ENCODE peak calls at places on chromosomes 7 and 10, in seven cellular contexts. W, X, R, N, F, K and U are unnamed samples.
A peak's percentile ranks its signal among the peaks of the same experiment; 100 is the strongest.

GRCh38 chr7:85316489-85316888 is 129.6 kb upstream of the SEMA3D start:
- DNase-seq in W (no peak), X (no peak), R (no peak), N (no peak), F (no peak), K (no peak), U (no peak)

GRCh38 chr7:159020987-159021386 is 123.7 kb downstream of the VIPR2 start:
- DNase-seq in W (no peak), X (no peak), R (peak; percentile 73), N (no peak), F (peak; percentile 14), K (no peak), U (peak; percentile 50)

GRCh38 chr10:61130366-61130765 is 186.4 kb upstream of the RHOBTB1 start:
- DNase-seq in W (no peak), X (no peak), R (no peak), N (no peak), F (no peak), K (no peak), U (no peak)

GRCh38 chr7:104982308-104982755 is 31.7 kb upstream of the KMT2E start:
- DNase-seq in W (no peak), X (peak; percentile 62), R (peak; percentile 54), N (no peak), F (no peak), K (no peak), U (no peak)

GRCh38 chr7:107286751-107287621 is 118.2 kb downstream of the HBP1 start:
- DNase-seq in W (no peak), X (no peak), R (no peak), N (no peak), F (no peak), K (no peak), U (no peak)

GRCh38 chr10:34732926-34733325 is 82.2 kb downstream of the PARD3 start:
- DNase-seq in W (no peak), X (peak; percentile 63), R (peak; percentile 49), N (no peak), F (no peak), K (peak; percentile 69), U (no peak)

GRCh38 chr10:99619090-99619800 is 994 bp downstream of the SLC25A28 start:
- DNase-seq in W (peak; percentile 12), X (peak; percentile 31), R (peak; percentile 7), N (no peak), F (no peak), K (peak; percentile 28), U (no peak)

GRCh38 chr7:70574970-70575799 is 556.8 kb upstream of the GALNT17 start:
- DNase-seq in W (no peak), X (peak; percentile 8), R (no peak), N (no peak), F (no peak), K (no peak), U (no peak)

GRCh38 chr10:100836891-100837290 is 75.9 kb upstream of the SLF2 start:
- DNase-seq in W (no peak), X (no peak), R (no peak), N (no peak), F (no peak), K (no peak), U (no peak)

GRCh38 chr7:1912472-1913289 is 242.6 kb downstream of the ELFN1 start:
- DNase-seq in W (no peak), X (peak; percentile 95), R (no peak), N (no peak), F (no peak), K (no peak), U (no peak)